ENCODE peak calls at places on chromosomes 13 and 19, in ten cellular contexts. T, K, Z, Q, M, E, F, B, P and X are unnamed samples.

GRCh38 chr19:42433503-42434260 is 6.5 kb upstream of the LIPE start:
- DNase-seq in T (peak; percentile 32), K (peak; percentile 74), Z (peak; percentile 58), Q (peak; percentile 59), M (peak; percentile 78), E (peak; percentile 65), F (peak; percentile 75), B (peak; percentile 47), P (peak; percentile 37), X (peak; percentile 90)

GRCh38 chr13:96621634-96622033 is 372.6 kb downstream of the OXGR1 start:
- DNase-seq in T (no peak), K (no peak), Z (no peak), Q (no peak), M (no peak), E (no peak), F (no peak), B (no peak), P (no peak), X (no peak)

GRCh38 chr19:35461050-35461449 is 13.0 kb downstream of the FFAR2 start:
- DNase-seq in T (no peak), K (no peak), Z (no peak), Q (no peak), M (no peak), E (no peak), F (no peak), B (no peak), P (no peak), X (no peak)

GRCh38 chr19:30718728-30719127 is 346.5 kb downstream of the ZNF536 start:
- DNase-seq in T (no peak), K (no peak), Z (no peak), Q (no peak), M (no peak), E (no peak), F (no peak), B (no peak), P (no peak), X (no peak)

GRCh38 chr13:26558074-26558805 is 757 bp downstream of the WASF3 start:
- DNase-seq in T (peak; percentile 26), K (no peak), Z (peak; percentile 42), Q (no peak), M (no peak), E (no peak), F (no peak), B (no peak), P (no peak), X (peak; percentile 32)

GRCh38 chr19:35509018-35509652 is 4.3 kb downstream of the DMKN start:
- DNase-seq in T (no peak), K (peak; percentile 41), Z (peak; percentile 49), Q (peak; percentile 19), M (no peak), E (no peak), F (peak; percentile 75), B (no peak), P (no peak), X (peak; percentile 60)

GRCh38 chr19:18020212-18021067 is 12.5 kb downstream of the ARRDC2 start:
- DNase-seq in T (peak; percentile 45), K (no peak), Z (peak; percentile 59), Q (no peak), M (peak; percentile 87), E (no peak), F (peak; percentile 88), B (no peak), P (no peak), X (peak; percentile 57)

GRCh38 chr13:25990801-25991200 is 61.0 kb downstream of the SHISA2 start:
- DNase-seq in T (peak; percentile 37), K (no peak), Z (no peak), Q (no peak), M (no peak), E (no peak), F (no peak), B (no peak), P (no peak), X (no peak)

GRCh38 chr19:10811391-10812111 is 24.5 kb downstream of the TMED1 start:
- DNase-seq in T (no peak), K (no peak), Z (no peak), Q (no peak), M (no peak), E (no peak), F (no peak), B (no peak), P (no peak), X (no peak)

GRCh38 chr13:28097503-28097902 is 2.9 kb downstream of the FLT3 start:
- DNase-seq in T (no peak), K (no peak), Z (no peak), Q (no peak), M (no peak), E (no peak), F (no peak), B (no peak), P (no peak), X (no peak)